ENCODE peak calls at places on chromosome 1, in five cellular contexts. I, T, Y, R and E are unnamed samples.

GRCh38 chr1:198141668-198142351 is 15.0 kb upstream of the NEK7 start:
- DNase-seq in I (no peak), T (no peak), R (no peak), Y (no peak), E (no peak)

GRCh38 chr1:182685186-182685585 is 799 bp upstream of the RGS8 start:
- DNase-seq in T (no peak), Y (no peak), I (no peak), R (no peak), E (no peak)

GRCh38 chr1:175725684-175726083 is 17.7 kb downstream of the TNR start:
- DNase-seq in R (no peak), Y (no peak), I (no peak), T (no peak), E (no peak)

GRCh38 chr1:203402609-203403337 is 51.9 kb upstream of the FMOD start:
- DNase-seq in Y (no peak), R (no peak), I (peak; percentile 87), T (no peak), E (peak; percentile 44)

GRCh38 chr1:192109576-192109975 is 48.7 kb upstream of the RGS18 start:
- DNase-seq in T (no peak), R (no peak), I (no peak), Y (no peak), E (no peak)

GRCh38 chr1:243882276-243882675 is 32.2 kb upstream of the AKT3 start:
- DNase-seq in R (no peak), I (peak; percentile 29), T (no peak), Y (no peak), E (peak; percentile 24)

GRCh38 chr1:68963353-68963752 is 466.5 kb upstream of the DEPDC1 start:
- DNase-seq in Y (no peak), R (no peak), T (no peak), I (no peak), E (peak; percentile 40)

GRCh38 chr1:174911626-174912025 is 88.1 kb upstream of the CACYBP start:
- DNase-seq in T (peak; percentile 47), Y (no peak), R (no peak), I (no peak), E (no peak)

GRCh38 chr1:28280501-28280900 is 21.2 kb downstream of the SESN2 start:
- DNase-seq in Y (no peak), R (no peak), I (no peak), T (no peak), E (no peak)

GRCh38 chr1:22470227-22470626 is 18.6 kb downstream of the ZBTB40 start:
- DNase-seq in R (no peak), I (no peak), Y (no peak), T (no peak), E (no peak)

GRCh38 chr1:2554621-2555387 is 1.4 kb upstream of the TNFRSF14 start:
- DNase-seq in T (no peak), R (no peak), I (no peak), Y (no peak), E (no peak)

GRCh38 chr1:85398391-85399064 is 66.4 kb downstream of the DDAH1 start:
- DNase-seq in T (no peak), R (no peak), I (peak; percentile 62), Y (no peak), E (no peak)

GRCh38 chr1:31799895-31800676 is 15.7 kb downstream of the SPOCD1 start:
- DNase-seq in T (no peak), R (no peak), Y (no peak), I (no peak), E (no peak)

GRCh38 chr1:207853372-207853757 is 57.6 kb downstream of the CD34 start:
- DNase-seq in Y (no peak), T (no peak), R (no peak), I (no peak), E (no peak)